ENCODE peak calls at places on chromosomes 4 and X, in four cellular contexts. One of them, this sample, is unnamed.

GRCh38 chrX:72468607-72469006 is 104.0 kb downstream of the HDAC8 start:
- DNase-seq in A549: no peak
- DNase-seq in GM23338: no peak
- DNase-seq in SK-N-SH: no peak
- DNase-seq in this sample: no peak

GRCh38 chr4:138909605-138910004 is 106.0 kb upstream of the NOCT start:
- DNase-seq in A549: no peak
- DNase-seq in GM23338: peak
- DNase-seq in SK-N-SH: no peak
- DNase-seq in this sample: no peak

GRCh38 chr4:150423074-150423473 is 158.9 kb upstream of the MAB21L2 start:
- DNase-seq in A549: no peak
- DNase-seq in GM23338: no peak
- DNase-seq in SK-N-SH: no peak
- DNase-seq in this sample: no peak

GRCh38 chrX:144683247-144683646 is 564.1 kb upstream of the SPANXN1 start:
- DNase-seq in A549: no peak
- DNase-seq in GM23338: no peak
- DNase-seq in SK-N-SH: no peak
- DNase-seq in this sample: no peak

GRCh38 chr4:145626623-145626982 is 7.4 kb downstream of the MMAA start:
- DNase-seq in A549: no peak
- DNase-seq in GM23338: no peak
- DNase-seq in SK-N-SH: no peak
- DNase-seq in this sample: no peak

GRCh38 chr4:184424279-184424678 is 50.1 kb downstream of the IRF2 start:
- DNase-seq in A549: no peak
- DNase-seq in GM23338: no peak
- DNase-seq in SK-N-SH: no peak
- DNase-seq in this sample: no peak

GRCh38 chr4:144584428-144584827 is 61.5 kb upstream of the HHIP start:
- DNase-seq in A549: no peak
- DNase-seq in GM23338: no peak
- DNase-seq in SK-N-SH: no peak
- DNase-seq in this sample: no peak

GRCh38 chrX:110304371-110304770 is 13.5 kb downstream of the AMMECR1 start:
- DNase-seq in A549: no peak
- DNase-seq in GM23338: no peak
- DNase-seq in SK-N-SH: no peak
- DNase-seq in this sample: no peak

GRCh38 chrX:103730746-103731508 is 20.2 kb downstream of the TMEM31 start:
- DNase-seq in A549: no peak
- DNase-seq in GM23338: no peak
- DNase-seq in SK-N-SH: no peak
- DNase-seq in this sample: no peak

GRCh38 chrX:323721-324628 is 5.4 kb upstream of the GTPBP6 start:
- DNase-seq in A549: no peak
- DNase-seq in GM23338: peak
- DNase-seq in SK-N-SH: peak
- DNase-seq in this sample: peak

GRCh38 chrX:51837451-51837850 is 56.0 kb upstream of the MAGED1 start:
- DNase-seq in A549: no peak
- DNase-seq in GM23338: no peak
- DNase-seq in SK-N-SH: no peak
- DNase-seq in this sample: no peak

GRCh38 chr4:78940752-78941151 is 1.5 kb upstream of the PAQR3 start:
- DNase-seq in A549: no peak
- DNase-seq in GM23338: no peak
- DNase-seq in SK-N-SH: no peak
- DNase-seq in this sample: no peak

GRCh38 chr4:148779771-148780170 is 337.6 kb upstream of the NR3C2 start:
- DNase-seq in A549: no peak
- DNase-seq in GM23338: no peak
- DNase-seq in SK-N-SH: no peak
- DNase-seq in this sample: no peak

GRCh38 chr4:41693629-41694028 is 54.9 kb downstream of the PHOX2B start:
- DNase-seq in A549: peak
- DNase-seq in GM23338: peak
- DNase-seq in SK-N-SH: peak
- DNase-seq in this sample: no peak

GRCh38 chr4:137531951-137532868 is at the start of gene PCDH18:
- DNase-seq in A549: no peak
- DNase-seq in GM23338: peak
- DNase-seq in SK-N-SH: peak
- DNase-seq in this sample: no peak

GRCh38 chr4:185144601-185145240 is 1.7 kb downstream of the SLC25A4 start:
- DNase-seq in A549: no peak
- DNase-seq in GM23338: no peak
- DNase-seq in SK-N-SH: no peak
- DNase-seq in this sample: no peak

GRCh38 chr4:159235779-159236368 is 133.0 kb downstream of the RAPGEF2 start:
- DNase-seq in A549: no peak
- DNase-seq in GM23338: no peak
- DNase-seq in SK-N-SH: no peak
- DNase-seq in this sample: no peak

GRCh38 chr4:620851-621261 is 4.5 kb upstream of the PDE6B start:
- DNase-seq in A549: no peak
- DNase-seq in GM23338: no peak
- DNase-seq in SK-N-SH: no peak
- DNase-seq in this sample: no peak

GRCh38 chr4:73609688-73610087 is 10.5 kb downstream of the RASSF6 start:
- DNase-seq in A549: no peak
- DNase-seq in GM23338: no peak
- DNase-seq in SK-N-SH: no peak
- DNase-seq in this sample: no peak

GRCh38 chr4:84324850-84325249 is 174.2 kb downstream of the NKX6-1 start:
- DNase-seq in A549: no peak
- DNase-seq in GM23338: no peak
- DNase-seq in SK-N-SH: peak
- DNase-seq in this sample: no peak

GRCh38 chrX:136662976-136663375 is 15.0 kb downstream of the CD40LG start:
- DNase-seq in A549: no peak
- DNase-seq in GM23338: no peak
- DNase-seq in SK-N-SH: no peak
- DNase-seq in this sample: no peak

GRCh38 chrX:134026732-134027311 is 41.4 kb upstream of the GPC3 start:
- DNase-seq in A549: peak
- DNase-seq in GM23338: peak
- DNase-seq in SK-N-SH: peak
- DNase-seq in this sample: peak

GRCh38 chr4:41796545-41797210 is 48.2 kb upstream of the PHOX2B start:
- DNase-seq in A549: no peak
- DNase-seq in GM23338: peak
- DNase-seq in SK-N-SH: no peak
- DNase-seq in this sample: no peak

GRCh38 chrX:53716328-53717088 is 30.0 kb upstream of the HUWE1 start:
- DNase-seq in A549: no peak
- DNase-seq in GM23338: no peak
- DNase-seq in SK-N-SH: no peak
- DNase-seq in this sample: no peak

GRCh38 chr4:29711226-29711625 is 1008.9 kb upstream of the PCDH7 start:
- DNase-seq in A549: no peak
- DNase-seq in GM23338: no peak
- DNase-seq in SK-N-SH: no peak
- DNase-seq in this sample: no peak

GRCh38 chr4:94516067-94516466 is 64.3 kb downstream of the PDLIM5 start:
- DNase-seq in A549: no peak
- DNase-seq in GM23338: no peak
- DNase-seq in SK-N-SH: no peak
- DNase-seq in this sample: no peak

GRCh38 chrX:79154612-79155358 is 10.3 kb downstream of the GPR174 start:
- DNase-seq in A549: no peak
- DNase-seq in GM23338: no peak
- DNase-seq in SK-N-SH: no peak
- DNase-seq in this sample: no peak

GRCh38 chrX:37349131-37350033 is at the start of gene PRRG1:
- DNase-seq in A549: peak
- DNase-seq in GM23338: peak
- DNase-seq in SK-N-SH: peak
- DNase-seq in this sample: peak

GRCh38 chr4:153067376-153067775 is 131.3 kb downstream of the FHDC1 start:
- DNase-seq in A549: no peak
- DNase-seq in GM23338: peak
- DNase-seq in SK-N-SH: no peak
- DNase-seq in this sample: no peak

GRCh38 chr4:128863314-128864075 is 54.0 kb downstream of the JADE1 start:
- DNase-seq in A549: peak
- DNase-seq in GM23338: peak
- DNase-seq in SK-N-SH: peak
- DNase-seq in this sample: peak
- TF ChIP-seq REST in A549: no peak
- TF ChIP-seq REST in GM23338: no peak
- TF ChIP-seq REST in SK-N-SH: no peak
- TF ChIP-seq REST in this sample: no peak

GRCh38 chr4:120693817-120694216 is 228.7 kb downstream of the PRDM5 start:
- DNase-seq in A549: no peak
- DNase-seq in GM23338: no peak
- DNase-seq in SK-N-SH: no peak
- DNase-seq in this sample: no peak
- TF ChIP-seq REST in A549: no peak
- TF ChIP-seq REST in GM23338: no peak
- TF ChIP-seq REST in SK-N-SH: no peak
- TF ChIP-seq REST in this sample: no peak

DNA sequence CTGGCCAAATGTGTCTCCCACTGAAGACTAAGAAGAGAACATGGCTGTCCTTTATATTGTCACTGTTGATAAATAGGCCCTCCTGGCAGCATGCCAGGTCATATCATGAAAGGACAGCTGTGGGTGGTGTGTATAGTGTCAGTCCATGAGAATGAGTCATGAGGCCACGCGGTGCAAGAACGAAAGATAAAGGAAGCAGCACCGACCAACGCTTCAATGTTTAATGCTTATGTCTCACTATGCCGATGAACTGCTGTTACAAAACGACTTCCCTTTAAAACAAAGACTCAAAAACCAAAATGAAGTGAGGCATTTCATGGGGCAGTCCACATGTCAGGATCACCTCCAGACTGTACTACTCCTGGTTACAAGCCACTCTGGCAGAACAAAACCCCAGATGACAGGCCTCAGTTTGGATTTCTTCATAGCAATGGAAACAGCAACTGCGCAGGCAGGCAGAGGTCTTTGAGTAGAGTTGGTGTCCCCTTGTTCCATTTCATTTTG is 5.2 kb upstream of the TCEANC start:
- DNase-seq in A549: no peak
- DNase-seq in GM23338: no peak
- DNase-seq in SK-N-SH: no peak
- DNase-seq in this sample: peak
- TF ChIP-seq REST in A549: no peak
- TF ChIP-seq REST in GM23338: no peak
- TF ChIP-seq REST in SK-N-SH: no peak
- TF ChIP-seq REST in this sample: no peak

DNA sequence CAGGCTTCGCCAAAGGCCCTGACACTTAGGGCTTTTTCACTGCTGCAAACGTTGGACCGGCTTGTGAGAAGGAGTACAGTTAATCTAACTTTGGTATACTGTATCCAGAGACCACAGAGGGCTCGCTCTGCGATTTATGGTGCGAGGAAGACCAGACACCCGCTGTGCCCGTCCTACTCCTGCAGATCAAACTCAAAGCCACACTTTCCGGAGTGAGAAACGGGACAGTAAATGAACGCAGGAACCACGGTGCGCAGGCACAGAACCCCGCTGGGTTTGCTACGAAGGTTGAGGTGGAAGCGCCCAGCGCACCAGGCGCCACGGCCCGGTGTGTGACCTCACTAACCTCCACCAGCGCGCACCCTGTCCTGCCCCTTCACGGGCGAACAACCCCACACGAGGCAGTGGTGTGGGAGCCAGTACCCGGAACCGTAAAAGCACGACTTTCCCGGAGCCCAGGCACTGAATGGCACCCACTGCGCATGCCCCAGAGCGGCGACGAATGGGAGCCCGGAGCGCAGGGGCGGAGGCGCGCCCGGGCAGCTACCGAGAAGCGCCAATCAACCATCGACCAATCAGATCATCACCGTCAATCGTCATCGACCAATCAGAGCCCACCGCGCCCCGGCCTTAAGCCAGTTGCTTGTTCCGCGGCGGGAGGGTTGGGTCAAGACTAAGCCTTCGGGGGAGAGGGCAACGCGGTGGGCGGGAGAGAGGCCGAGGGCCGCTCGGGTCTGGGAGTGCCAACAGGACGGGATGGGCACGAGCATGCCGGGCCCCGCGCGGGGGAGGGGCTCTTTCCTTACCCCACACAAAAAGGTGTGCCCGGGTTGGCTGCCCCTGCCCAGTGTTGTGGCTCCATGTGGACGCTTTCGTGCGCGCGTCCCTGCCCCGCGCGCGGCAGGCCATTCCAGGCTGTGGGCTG is 21.3 kb upstream of the WDR45 start:
- DNase-seq in A549: peak
- DNase-seq in GM23338: peak
- DNase-seq in SK-N-SH: peak
- DNase-seq in this sample: peak
- TF ChIP-seq REST in A549: no peak
- TF ChIP-seq REST in GM23338: no peak
- TF ChIP-seq REST in SK-N-SH: no peak
- TF ChIP-seq REST in this sample: no peak

GRCh38 chrX:120253784-120254183 is 3.2 kb downstream of the ZBTB33 start:
- DNase-seq in A549: no peak
- DNase-seq in GM23338: no peak
- DNase-seq in SK-N-SH: no peak
- DNase-seq in this sample: no peak

GRCh38 chrX:120244735-120245498 is 5.7 kb upstream of the ZBTB33 start:
- DNase-seq in A549: peak
- DNase-seq in GM23338: peak
- DNase-seq in SK-N-SH: peak
- DNase-seq in this sample: peak

GRCh38 chrX:120251471-120252011 is 929 bp downstream of the ZBTB33 start:
- DNase-seq in A549: peak
- DNase-seq in GM23338: peak
- DNase-seq in SK-N-SH: peak
- DNase-seq in this sample: no peak

DNA sequence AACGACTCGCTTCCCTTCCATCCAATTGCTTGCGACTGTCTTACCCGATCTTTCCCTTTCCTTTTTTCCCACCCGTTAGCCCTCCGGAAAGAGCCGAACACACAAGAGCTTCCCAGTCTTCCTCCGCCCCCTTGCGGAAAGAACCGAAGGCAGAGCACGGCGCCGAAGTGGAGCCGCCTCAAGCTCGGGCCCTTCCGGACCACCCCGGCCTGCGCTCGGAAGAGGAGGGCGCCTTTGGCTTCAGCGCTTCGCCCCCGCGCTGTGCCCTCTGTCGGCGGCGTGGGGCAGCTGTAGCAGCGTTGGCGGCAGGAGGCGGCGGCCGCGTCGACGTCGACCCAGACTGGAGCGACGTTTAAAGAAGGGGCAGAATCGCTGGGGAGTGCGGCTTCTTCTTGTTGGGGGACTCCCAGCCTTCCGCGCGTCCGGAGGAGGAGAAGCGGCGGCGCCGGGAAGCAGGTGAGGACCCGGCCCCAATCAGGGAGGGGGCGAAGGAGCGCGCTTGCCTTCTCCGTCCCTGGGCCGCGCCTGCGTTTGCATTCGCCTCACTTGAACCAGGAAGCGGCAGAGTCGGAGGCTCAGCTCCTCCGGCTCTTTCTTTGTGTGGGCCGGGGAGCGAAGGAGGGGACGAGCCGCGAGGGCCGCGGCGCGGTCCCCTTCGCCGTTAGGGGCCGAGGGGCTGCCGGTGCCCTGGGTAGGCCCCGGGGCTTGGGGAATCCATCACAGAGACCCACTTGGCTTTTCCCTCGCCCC is at the start of gene ZBTB33:
- DNase-seq in A549: peak
- DNase-seq in GM23338: peak
- DNase-seq in SK-N-SH: peak
- DNase-seq in this sample: peak
- TF ChIP-seq REST in A549: no peak
- TF ChIP-seq REST in GM23338: no peak
- TF ChIP-seq REST in SK-N-SH: no peak
- TF ChIP-seq REST in this sample: no peak

This sample was measured in HCT116.